ENCODE peak calls at places on chromosomes 5 and 9, in eight cellular contexts. Q is adrenal gland, J is NB4, D is body of pancreas, B is IMR-90, P is uterus, I is HCT116, V is A549. Y is an unnamed sample.

GRCh38 chr5:160556886-160557285 is 135.2 kb downstream of the PTTG1 start:
- DNase-seq in Q (no peak), J (no peak), D (no peak), B (peak), P (no peak), I (no peak), V (no peak), Y (no peak)

GRCh38 chr9:82882133-82882532 is 180.8 kb downstream of the RASEF start:
- DNase-seq in Q (no peak), J (no peak), D (no peak), B (peak), P (no peak), I (no peak), V (no peak), Y (no peak)

GRCh38 chr9:35859310-35859994 is 10.7 kb downstream of the OR13J1 start:
- DNase-seq in Q (no peak), J (peak), D (peak), B (peak), P (no peak), I (no peak), V (peak), Y (peak)

GRCh38 chr9:116873937-116874900 is 187.1 kb downstream of the TRIM32 start:
- DNase-seq in Q (no peak), J (no peak), D (no peak), B (no peak), P (no peak), I (no peak), V (no peak), Y (no peak)

GRCh38 chr5:71887680-71888079 is 168.6 kb downstream of the CARTPT start:
- DNase-seq in Q (no peak), J (peak), D (no peak), B (peak), P (no peak), I (peak), V (peak), Y (peak)

GRCh38 chr9:72650206-72650605 is 128.8 kb downstream of the TMC1 start:
- DNase-seq in Q (no peak), J (no peak), D (no peak), B (no peak), P (no peak), I (no peak), V (no peak), Y (no peak)

GRCh38 chr5:172596638-172597231 is 44.3 kb upstream of the NEURL1B start:
- DNase-seq in Q (no peak), J (no peak), D (no peak), B (no peak), P (no peak), I (no peak), V (no peak), Y (no peak)

GRCh38 chr9:83934569-83935275 is 13.5 kb upstream of the KIF27 start:
- DNase-seq in Q (no peak), J (peak), D (no peak), B (peak), P (no peak), I (no peak), V (no peak), Y (no peak)

GRCh38 chr9:26746357-26747072 is 146.1 kb downstream of the CAAP1 start:
- DNase-seq in Q (no peak), J (no peak), D (no peak), B (peak), P (no peak), I (peak), V (peak), Y (no peak)

GRCh38 chr9:115202960-115203751 is 85.2 kb upstream of the TNC start:
- DNase-seq in Q (no peak), J (no peak), D (no peak), B (peak), P (peak), I (no peak), V (no peak), Y (no peak)

GRCh38 chr9:85971731-85972130 is 30.8 kb downstream of the NAA35 start:
- DNase-seq in Q (no peak), J (no peak), D (no peak), B (peak), P (no peak), I (no peak), V (no peak), Y (no peak)

GRCh38 chr5:159049844-159050318 is 49.8 kb downstream of the EBF1 start:
- DNase-seq in Q (no peak), J (peak), D (no peak), B (peak), P (peak), I (no peak), V (no peak), Y (no peak)

GRCh38 chr9:125509476-125509875 is 197.5 kb downstream of the MAPKAP1 start:
- DNase-seq in Q (no peak), J (no peak), D (no peak), B (peak), P (no peak), I (no peak), V (no peak), Y (no peak)

GRCh38 chr9:125468646-125469045 is 207.0 kb downstream of the GAPVD1 start:
- DNase-seq in Q (no peak), J (no peak), D (no peak), B (no peak), P (no peak), I (no peak), V (no peak), Y (no peak)

GRCh38 chr5:3221432-3221831 is 374.2 kb upstream of the IRX1 start:
- DNase-seq in Q (no peak), J (no peak), D (no peak), B (no peak), P (no peak), I (no peak), V (no peak), Y (no peak)

GRCh38 chr5:78506296-78507049 is 142.1 kb downstream of the LHFPL2 start:
- DNase-seq in Q (no peak), J (no peak), D (no peak), B (peak), P (no peak), I (no peak), V (no peak), Y (no peak)

GRCh38 chr5:106640511-106640910 is 1030.2 kb downstream of the EFNA5 start:
- DNase-seq in Q (no peak), J (no peak), D (no peak), B (no peak), P (no peak), I (no peak), V (no peak), Y (no peak)

GRCh38 chr9:74570879-74571512 is 73.9 kb downstream of the RORB start:
- DNase-seq in Q (peak), J (peak), D (peak), B (peak), P (no peak), I (peak), V (peak), Y (peak)

GRCh38 chr5:115838885-115839518 is 2.4 kb downstream of the ATG12 start:
- DNase-seq in Q (no peak), J (peak), D (no peak), B (peak), P (no peak), I (no peak), V (peak), Y (peak)

GRCh38 chr9:18473551-18474279 is at the start of gene ADAMTSL1:
- DNase-seq in Q (peak), J (no peak), D (peak), B (peak), P (peak), I (no peak), V (no peak), Y (no peak)

GRCh38 chr9:19231126-19232035 is 888 bp downstream of the DENND4C start:
- DNase-seq in Q (no peak), J (peak), D (no peak), B (peak), P (peak), I (no peak), V (peak), Y (peak)

GRCh38 chr9:111482656-111483418 is 1.3 kb downstream of the ECPAS start:
- DNase-seq in Q (peak), J (peak), D (peak), B (peak), P (peak), I (no peak), V (peak), Y (peak)

GRCh38 chr9:111481885-111482636 is 2.1 kb downstream of the ECPAS start:
- DNase-seq in Q (no peak), J (peak), D (no peak), B (peak), P (no peak), I (no peak), V (no peak), Y (peak)

GRCh38 chr9:111483419-111483861 is 743 bp downstream of the ECPAS start:
- DNase-seq in Q (peak), J (peak), D (no peak), B (no peak), P (peak), I (no peak), V (no peak), Y (peak)

GRCh38 chr9:111484564-111484878 is 338 bp upstream of the ECPAS start:
- DNase-seq in Q (no peak), J (no peak), D (no peak), B (peak), P (no peak), I (no peak), V (no peak), Y (no peak)

GRCh38 chr9:111483862-111484563 is at the start of gene ECPAS:
- DNase-seq in Q (peak), J (peak), D (peak), B (peak), P (peak), I (peak), V (peak), Y (peak)
- TF ChIP-seq POLR2A in Q (no peak), J (peak), D (peak), B (peak), P (peak), I (peak), V (peak), Y (peak)

DNA sequence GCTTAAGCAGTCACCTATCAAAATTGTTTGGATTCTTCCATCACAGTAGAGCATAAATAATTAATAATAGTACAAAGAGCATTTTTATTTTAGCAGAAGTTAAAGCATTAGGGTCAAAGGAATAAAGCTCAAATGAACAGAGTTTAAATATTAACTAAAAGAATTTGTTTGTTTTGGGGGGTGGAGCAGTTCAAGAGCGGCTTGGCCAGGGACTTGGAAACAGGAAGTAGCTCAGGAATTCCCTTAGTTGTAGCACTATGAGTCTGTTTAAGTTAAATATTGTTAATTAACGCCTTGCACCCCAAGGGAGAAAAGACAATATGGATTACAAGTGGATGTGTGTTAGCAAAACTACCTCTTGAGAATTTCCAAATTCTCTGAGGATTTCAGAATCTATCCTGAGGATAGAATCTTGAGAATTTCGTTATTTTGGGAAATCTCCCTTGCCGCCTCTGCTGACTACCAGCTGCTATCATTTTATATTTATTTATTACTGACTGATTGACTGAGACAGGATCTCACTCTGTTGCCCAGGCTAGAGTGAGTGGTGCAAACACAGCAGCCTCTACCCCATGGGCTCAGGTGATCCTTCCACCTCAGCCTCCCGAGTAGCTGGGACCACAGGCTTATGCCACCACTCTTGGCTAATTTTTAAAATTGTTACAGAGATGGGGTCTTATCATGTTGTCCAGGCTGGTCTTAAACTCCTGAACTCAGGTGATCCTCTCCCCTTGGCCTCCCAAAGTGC is 96.7 kb upstream of the CHD1 start:
- DNase-seq in Q (no peak), J (no peak), D (peak), B (no peak), P (no peak), I (no peak), V (no peak), Y (no peak)
- TF ChIP-seq POLR2A in Q (no peak), J (no peak), D (no peak), B (no peak), P (no peak), I (no peak), V (no peak), Y (no peak)

GRCh38 chr5:140713562-140714094 is 13.4 kb downstream of the ZMAT2 start:
- DNase-seq in Q (no peak), J (no peak), D (no peak), B (no peak), P (no peak), I (no peak), V (no peak), Y (no peak)

GRCh38 chr5:140707812-140708211 is 7.6 kb downstream of the ZMAT2 start:
- DNase-seq in Q (no peak), J (no peak), D (no peak), B (no peak), P (no peak), I (no peak), V (no peak), Y (no peak)

GRCh38 chr5:140711794-140712193 is 11.5 kb downstream of the ZMAT2 start:
- DNase-seq in Q (no peak), J (no peak), D (no peak), B (no peak), P (no peak), I (no peak), V (no peak), Y (no peak)

DNA sequence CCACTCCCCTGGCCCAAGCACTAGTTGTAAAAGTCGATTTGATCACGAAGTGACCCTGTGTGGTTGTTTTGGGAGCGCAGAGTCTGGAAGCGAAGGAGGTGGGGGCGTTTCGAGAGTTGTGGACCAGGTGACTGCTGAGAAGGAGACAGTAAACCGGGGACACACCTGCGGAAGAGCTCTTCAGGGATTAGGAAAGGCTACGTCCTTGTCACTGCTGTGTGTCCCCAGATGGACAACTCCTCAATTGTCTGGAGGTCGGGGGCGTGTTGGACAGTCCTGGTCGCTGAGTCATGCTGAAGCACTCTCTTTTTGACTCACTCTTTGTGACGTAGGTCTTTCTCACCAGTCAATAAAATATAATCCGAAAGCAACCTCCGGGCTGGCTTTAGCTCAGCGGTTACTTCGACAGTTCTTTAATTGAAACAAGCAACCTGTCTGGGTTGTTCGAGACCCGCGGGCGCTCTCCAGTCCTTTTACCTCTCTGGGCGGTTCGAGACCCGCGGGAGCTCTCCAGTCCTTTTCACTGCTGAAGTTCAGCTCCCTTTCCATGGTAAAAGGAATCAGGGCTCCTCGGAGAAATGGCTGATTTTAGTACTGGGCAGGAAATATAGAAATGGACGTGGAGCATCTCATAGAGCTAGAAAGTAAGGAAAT is 10.8 kb downstream of the ZMAT2 start:
- DNase-seq in Q (peak), J (peak), D (peak), B (peak), P (peak), I (peak), V (peak), Y (peak)
- TF ChIP-seq POLR2A in Q (no peak), J (peak), D (peak), B (peak), P (peak), I (no peak), V (peak), Y (peak)

DNA sequence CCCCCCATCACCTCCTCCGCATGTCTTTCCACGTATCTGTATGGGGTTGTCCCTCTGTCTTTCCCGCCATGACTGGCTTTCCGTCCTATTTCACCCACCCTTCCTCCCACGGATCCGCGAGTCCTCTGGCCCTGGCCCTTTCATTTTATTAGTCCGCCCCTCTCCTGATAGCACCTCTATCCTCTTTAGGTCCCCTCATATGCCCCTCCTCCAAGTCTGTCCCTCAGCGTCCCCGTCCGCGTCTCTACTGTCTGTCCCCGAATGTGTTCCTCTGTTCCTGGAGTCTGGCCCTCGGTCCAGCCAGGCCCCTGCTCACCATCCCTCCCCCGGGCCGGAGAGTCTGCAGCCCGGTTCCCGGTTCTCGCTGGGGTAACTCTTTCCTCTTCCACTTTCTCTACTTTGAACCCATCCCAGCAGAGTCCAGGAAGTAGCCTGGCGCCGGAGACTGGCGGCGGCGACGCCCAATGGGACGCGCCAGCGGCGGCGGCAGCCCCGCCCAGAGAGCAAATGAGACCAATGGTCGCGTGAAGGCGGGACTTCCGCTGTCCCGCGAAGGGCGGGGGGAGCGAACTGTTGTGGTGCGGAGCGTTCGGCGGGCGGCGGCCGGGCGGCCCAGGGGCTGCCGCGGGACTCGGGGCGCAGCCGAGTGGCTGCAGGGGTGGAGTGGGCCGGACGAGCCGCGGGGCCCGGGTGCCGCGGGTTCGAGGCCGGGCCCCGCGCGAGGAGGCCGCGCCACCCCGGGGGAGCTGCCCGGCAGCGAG is at the start of gene SAP30L:
- DNase-seq in Q (peak), J (peak), D (peak), B (peak), P (peak), I (peak), V (peak), Y (peak)
- TF ChIP-seq POLR2A in Q (peak), J (peak), D (peak), B (peak), P (peak), I (peak), V (peak), Y (peak)

GRCh38 chr9:133460405-133461175 is 812 bp downstream of the CACFD1 start:
- DNase-seq in Q (peak), J (no peak), D (peak), B (no peak), P (peak), I (no peak), V (peak), Y (peak)

GRCh38 chr9:133463234-133463863 is 3.6 kb downstream of the CACFD1 start:
- DNase-seq in Q (no peak), J (no peak), D (no peak), B (no peak), P (no peak), I (no peak), V (peak), Y (no peak)

GRCh38 chr9:133459476-133460404 is at the start of gene CACFD1:
- DNase-seq in Q (peak), J (peak), D (peak), B (peak), P (peak), I (peak), V (peak), Y (peak)

GRCh38 chr9:133463864-133464615 is 4.3 kb downstream of the CACFD1 start:
- DNase-seq in Q (no peak), J (peak), D (no peak), B (no peak), P (no peak), I (no peak), V (no peak), Y (no peak)

DNA sequence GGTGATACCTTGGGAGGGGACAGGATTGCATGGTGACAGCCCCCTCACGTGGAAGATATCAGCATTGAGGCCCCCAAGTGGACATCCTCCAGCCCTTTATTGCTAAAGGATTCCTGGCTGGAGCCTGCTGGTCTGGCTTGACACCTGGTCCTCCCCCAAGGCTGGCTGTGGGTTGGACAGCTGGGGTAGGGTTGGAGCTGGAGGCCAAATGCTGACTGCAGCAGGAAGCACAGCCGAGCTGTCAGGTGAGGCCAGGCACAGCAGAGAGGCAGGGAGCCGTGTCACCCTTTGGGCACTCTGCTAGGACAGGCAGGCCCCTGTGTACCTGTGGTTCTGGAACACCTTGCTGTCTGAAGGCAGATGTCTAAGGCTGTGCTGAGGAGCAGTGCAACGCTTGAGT is 2.2 kb downstream of the CACFD1 start:
- DNase-seq in Q (no peak), J (no peak), D (peak), B (no peak), P (no peak), I (no peak), V (no peak), Y (no peak)
- TF ChIP-seq POLR2A in Q (no peak), J (no peak), D (no peak), B (no peak), P (no peak), I (no peak), V (no peak), Y (no peak)